ENCODE peak calls at places on chromosomes 11 and 22, in six cellular contexts. One of them, this sample, is unnamed.

GRCh38 chr22:50179937-50180726 is 5.6 kb upstream of the TRABD start:
- DNase-seq in PC-3: no peak
- DNase-seq in fibroblast of mammary gland: no peak
- DNase-seq in transverse colon: peak; percentile 6
- DNase-seq in AG09309: no peak
- DNase-seq in AG04449: no peak
- DNase-seq in this sample: no peak

GRCh38 chr11:103842191-103842590 is 194.2 kb upstream of the DDI1 start:
- DNase-seq in AG09309: no peak
- DNase-seq in transverse colon: no peak
- DNase-seq in fibroblast of mammary gland: no peak
- DNase-seq in AG04449: no peak
- DNase-seq in PC-3: no peak
- DNase-seq in this sample: no peak

GRCh38 chr11:62372871-62373270 is 35.6 kb downstream of the ASRGL1 start:
- DNase-seq in AG09309: no peak
- DNase-seq in PC-3: no peak
- DNase-seq in fibroblast of mammary gland: no peak
- DNase-seq in transverse colon: no peak
- DNase-seq in AG04449: no peak
- DNase-seq in this sample: no peak

GRCh38 chr11:116697011-116697410 is 75.8 kb downstream of the BUD13 start:
- DNase-seq in transverse colon: no peak
- DNase-seq in AG09309: no peak
- DNase-seq in fibroblast of mammary gland: no peak
- DNase-seq in PC-3: peak; percentile 70
- DNase-seq in AG04449: no peak
- DNase-seq in this sample: no peak

GRCh38 chr11:13663631-13664071 is 4.8 kb upstream of the FAR1 start:
- DNase-seq in PC-3: peak; percentile 44
- DNase-seq in AG04449: no peak
- DNase-seq in fibroblast of mammary gland: peak; percentile 58
- DNase-seq in AG09309: no peak
- DNase-seq in transverse colon: peak; percentile 29
- DNase-seq in this sample: no peak

GRCh38 chr11:125429174-125429707 is 66.8 kb downstream of the FEZ1 start:
- DNase-seq in fibroblast of mammary gland: peak; percentile 44
- DNase-seq in AG09309: no peak
- DNase-seq in PC-3: peak; percentile 79
- DNase-seq in AG04449: no peak
- DNase-seq in transverse colon: peak; percentile 22
- DNase-seq in this sample: peak; percentile 16

GRCh38 chr22:38754247-38755154 is 1.3 kb downstream of the SUN2 start:
- DNase-seq in AG04449: no peak
- DNase-seq in AG09309: no peak
- DNase-seq in fibroblast of mammary gland: peak; percentile 57
- DNase-seq in transverse colon: peak; percentile 73
- DNase-seq in PC-3: peak; percentile 67
- DNase-seq in this sample: no peak

GRCh38 chr22:27668828-27669797 is 132.4 kb downstream of the MN1 start:
- DNase-seq in fibroblast of mammary gland: peak; percentile 32
- DNase-seq in AG04449: no peak
- DNase-seq in transverse colon: peak; percentile 56
- DNase-seq in PC-3: peak; percentile 71
- DNase-seq in AG09309: no peak
- DNase-seq in this sample: no peak

GRCh38 chr11:118186346-118187107 is 10.1 kb upstream of the SCN2B start:
- DNase-seq in AG09309: no peak
- DNase-seq in fibroblast of mammary gland: no peak
- DNase-seq in AG04449: no peak
- DNase-seq in PC-3: no peak
- DNase-seq in transverse colon: no peak
- DNase-seq in this sample: no peak

GRCh38 chr11:111236355-111236754 is 9.2 kb upstream of the POU2AF2 start:
- DNase-seq in AG09309: no peak
- DNase-seq in fibroblast of mammary gland: no peak
- DNase-seq in transverse colon: no peak
- DNase-seq in AG04449: no peak
- DNase-seq in PC-3: no peak
- DNase-seq in this sample: no peak

GRCh38 chr11:77175021-77175842 is 47.2 kb downstream of the MYO7A start:
- DNase-seq in PC-3: no peak
- DNase-seq in AG09309: no peak
- DNase-seq in AG04449: no peak
- DNase-seq in transverse colon: no peak
- DNase-seq in fibroblast of mammary gland: no peak
- DNase-seq in this sample: no peak

GRCh38 chr11:83827940-83828554 is 541.9 kb upstream of the CCDC90B start:
- DNase-seq in transverse colon: no peak
- DNase-seq in AG09309: no peak
- DNase-seq in PC-3: peak; percentile 55
- DNase-seq in fibroblast of mammary gland: peak; percentile 57
- DNase-seq in AG04449: no peak
- DNase-seq in this sample: no peak

GRCh38 chr11:59040607-59041006 is 45.5 kb upstream of the GLYATL1B start:
- DNase-seq in AG04449: no peak
- DNase-seq in fibroblast of mammary gland: no peak
- DNase-seq in transverse colon: no peak
- DNase-seq in PC-3: no peak
- DNase-seq in AG09309: no peak
- DNase-seq in this sample: no peak

GRCh38 chr11:33941637-33942160 is 49.8 kb upstream of the LMO2 start:
- DNase-seq in PC-3: no peak
- DNase-seq in AG09309: no peak
- DNase-seq in transverse colon: no peak
- DNase-seq in AG04449: no peak
- DNase-seq in fibroblast of mammary gland: peak; percentile 21
- DNase-seq in this sample: no peak

GRCh38 chr22:19446603-19447387 is 716 bp downstream of the C22orf39 start:
- DNase-seq in PC-3: no peak
- DNase-seq in AG04449: no peak
- DNase-seq in fibroblast of mammary gland: peak; percentile 17
- DNase-seq in transverse colon: peak; percentile 12
- DNase-seq in AG09309: no peak
- DNase-seq in this sample: no peak

GRCh38 chr11:61114913-61115312 is 12.6 kb downstream of the CD5 start:
- DNase-seq in fibroblast of mammary gland: no peak
- DNase-seq in PC-3: no peak
- DNase-seq in transverse colon: no peak
- DNase-seq in AG04449: no peak
- DNase-seq in AG09309: no peak
- DNase-seq in this sample: no peak

GRCh38 chr22:25365491-25366261 is 146.2 kb downstream of the CRYBB2 start:
- DNase-seq in AG04449: no peak
- DNase-seq in AG09309: no peak
- DNase-seq in PC-3: no peak
- DNase-seq in fibroblast of mammary gland: no peak
- DNase-seq in transverse colon: no peak
- DNase-seq in this sample: no peak

GRCh38 chr11:110908401-110909106 is 196.3 kb upstream of the ARHGAP20 start:
- DNase-seq in PC-3: peak; percentile 60
- DNase-seq in AG09309: peak; percentile 59
- DNase-seq in fibroblast of mammary gland: peak; percentile 92
- DNase-seq in transverse colon: no peak
- DNase-seq in AG04449: peak; percentile 31
- DNase-seq in this sample: no peak

GRCh38 chr11:112248216-112248615 is 12.4 kb downstream of the PLET1 start:
- DNase-seq in transverse colon: no peak
- DNase-seq in AG04449: no peak
- DNase-seq in AG09309: no peak
- DNase-seq in fibroblast of mammary gland: peak; percentile 64
- DNase-seq in PC-3: peak; percentile 86
- DNase-seq in this sample: no peak

DNA sequence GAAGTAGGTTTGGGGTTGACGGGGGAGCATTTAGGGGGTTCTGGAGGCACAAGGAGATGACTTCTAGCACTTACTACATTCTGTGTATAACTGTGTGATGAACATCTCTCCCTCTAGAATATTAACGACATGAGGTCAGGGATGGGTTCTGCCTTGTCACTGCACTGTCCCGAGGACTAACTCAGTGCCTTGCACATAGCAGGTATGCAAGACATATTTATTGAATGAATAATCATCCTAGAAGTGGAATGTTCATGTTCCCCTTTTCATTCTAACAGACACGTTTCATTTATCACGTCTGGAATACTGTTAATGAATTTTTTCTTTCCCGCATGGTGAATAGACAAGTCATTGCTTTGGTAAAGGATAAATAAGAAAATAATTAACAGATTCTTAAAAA is 12.6 kb downstream of the SYT13 start:
- DNase-seq in AG04449: no peak
- DNase-seq in PC-3: no peak
- DNase-seq in fibroblast of mammary gland: no peak
- DNase-seq in AG09309: no peak
- DNase-seq in transverse colon: no peak
- DNase-seq in this sample: no peak
- TF ChIP-seq CTCF in AG04449: no peak
- TF ChIP-seq CTCF in PC-3: no peak
- TF ChIP-seq CTCF in fibroblast of mammary gland: no peak
- TF ChIP-seq CTCF in AG09309: no peak
- TF ChIP-seq CTCF in transverse colon: no peak
- TF ChIP-seq CTCF in this sample: no peak

GRCh38 chr22:21104126-21104691 is 58.5 kb downstream of the LRRC74B start:
- DNase-seq in transverse colon: no peak
- DNase-seq in PC-3: no peak
- DNase-seq in fibroblast of mammary gland: no peak
- DNase-seq in AG04449: no peak
- DNase-seq in AG09309: no peak
- DNase-seq in this sample: no peak
- TF ChIP-seq CTCF in transverse colon: no peak
- TF ChIP-seq CTCF in PC-3: peak; percentile 36
- TF ChIP-seq CTCF in fibroblast of mammary gland: no peak
- TF ChIP-seq CTCF in AG04449: no peak
- TF ChIP-seq CTCF in AG09309: no peak
- TF ChIP-seq CTCF in this sample: no peak

DNA sequence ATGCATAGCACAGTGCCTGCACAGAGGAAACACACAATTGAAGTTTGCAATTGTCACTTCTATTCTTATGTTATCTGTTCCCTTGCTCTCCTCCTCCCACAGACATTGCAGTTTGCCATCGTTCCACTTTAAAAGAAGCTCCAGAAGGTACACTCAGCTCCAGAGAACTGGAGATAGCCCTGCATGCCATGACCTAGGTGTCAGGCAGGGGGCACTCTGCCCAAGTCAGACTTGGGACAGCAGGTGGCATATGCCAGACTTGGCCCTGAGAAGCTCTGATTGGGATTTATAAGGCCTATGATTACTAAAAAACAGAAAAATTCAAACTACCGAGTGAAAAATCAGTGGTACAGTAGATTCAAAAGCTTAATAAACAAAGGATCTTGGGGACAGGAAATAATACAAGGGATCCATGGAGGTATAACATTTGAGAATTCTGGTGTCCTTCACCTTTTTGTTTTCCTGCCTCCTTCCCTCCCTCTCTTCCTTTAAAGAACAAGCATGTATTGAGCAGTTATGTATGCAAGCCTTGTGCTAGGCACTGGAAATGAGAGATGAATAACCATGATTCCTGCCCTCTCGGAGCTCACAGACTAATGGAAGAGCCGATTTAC is 40.0 kb downstream of the TENM4 start:
- DNase-seq in AG04449: no peak
- DNase-seq in transverse colon: peak; percentile 44
- DNase-seq in PC-3: peak; percentile 70
- DNase-seq in fibroblast of mammary gland: peak; percentile 57
- DNase-seq in AG09309: no peak
- DNase-seq in this sample: no peak
- TF ChIP-seq CTCF in AG04449: peak; percentile 76
- TF ChIP-seq CTCF in transverse colon: peak; percentile 48
- TF ChIP-seq CTCF in PC-3: peak; percentile 92
- TF ChIP-seq CTCF in fibroblast of mammary gland: peak; percentile 77
- TF ChIP-seq CTCF in AG09309: peak; percentile 78
- TF ChIP-seq CTCF in this sample: peak; percentile 77

GRCh38 chr11:66869471-66869870 is 12.6 kb downstream of the LRFN4 start:
- DNase-seq in PC-3: no peak
- DNase-seq in fibroblast of mammary gland: no peak
- DNase-seq in AG04449: no peak
- DNase-seq in transverse colon: no peak
- DNase-seq in AG09309: no peak
- DNase-seq in this sample: no peak

GRCh38 chr11:66868082-66868725 is 11.3 kb downstream of the LRFN4 start:
- DNase-seq in AG09309: no peak
- DNase-seq in AG04449: no peak
- DNase-seq in transverse colon: no peak
- DNase-seq in PC-3: no peak
- DNase-seq in fibroblast of mammary gland: no peak
- DNase-seq in this sample: no peak

GRCh38 chr11:66870131-66870530 is 13.3 kb downstream of the LRFN4 start:
- DNase-seq in AG09309: no peak
- DNase-seq in transverse colon: no peak
- DNase-seq in fibroblast of mammary gland: no peak
- DNase-seq in PC-3: no peak
- DNase-seq in AG04449: no peak
- DNase-seq in this sample: no peak

GRCh38 chr11:66867425-66868040 is 10.7 kb downstream of the LRFN4 start:
- DNase-seq in transverse colon: no peak
- DNase-seq in AG04449: no peak
- DNase-seq in PC-3: no peak
- DNase-seq in fibroblast of mammary gland: no peak
- DNase-seq in AG09309: no peak
- DNase-seq in this sample: no peak

GRCh38 chr11:66868726-66869291 is 11.9 kb downstream of the LRFN4 start:
- DNase-seq in transverse colon: peak; percentile 89
- DNase-seq in PC-3: peak; percentile 87
- DNase-seq in AG09309: no peak
- DNase-seq in AG04449: no peak
- DNase-seq in fibroblast of mammary gland: no peak
- DNase-seq in this sample: peak; percentile 60
- TF ChIP-seq CTCF in transverse colon: peak; percentile 34
- TF ChIP-seq CTCF in PC-3: peak; percentile 82
- TF ChIP-seq CTCF in AG09309: no peak
- TF ChIP-seq CTCF in AG04449: no peak
- TF ChIP-seq CTCF in fibroblast of mammary gland: no peak
- TF ChIP-seq CTCF in this sample: peak; percentile 74

DNA sequence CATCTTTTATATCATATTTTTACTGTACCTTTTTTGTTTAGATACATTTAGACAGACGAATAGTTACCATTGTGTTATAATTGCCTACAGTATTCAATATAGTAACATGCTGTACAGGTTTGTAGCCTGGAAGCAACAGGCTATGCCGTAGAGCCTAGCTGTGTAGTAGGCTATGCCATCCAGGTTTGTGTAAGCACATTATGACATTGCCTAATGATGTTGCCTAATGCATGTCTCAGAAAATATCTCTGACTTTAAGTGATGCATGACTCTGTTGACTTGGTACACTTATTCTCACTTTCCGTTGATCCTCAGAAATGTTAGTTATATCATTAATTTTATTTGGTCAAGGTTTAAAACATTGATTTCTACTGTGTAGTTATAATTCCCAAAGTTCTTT is 39.9 kb downstream of the OR2AT4 start:
- DNase-seq in AG04449: no peak
- DNase-seq in PC-3: no peak
- DNase-seq in AG09309: no peak
- DNase-seq in fibroblast of mammary gland: peak; percentile 10
- DNase-seq in transverse colon: no peak
- DNase-seq in this sample: no peak
- TF ChIP-seq CTCF in AG04449: no peak
- TF ChIP-seq CTCF in PC-3: no peak
- TF ChIP-seq CTCF in AG09309: no peak
- TF ChIP-seq CTCF in fibroblast of mammary gland: no peak
- TF ChIP-seq CTCF in transverse colon: no peak
- TF ChIP-seq CTCF in this sample: no peak

GRCh38 chr11:66467034-66467659 is 442 bp downstream of the PELI3 start:
- DNase-seq in AG04449: no peak
- DNase-seq in transverse colon: peak; percentile 45
- DNase-seq in PC-3: peak; percentile 43
- DNase-seq in fibroblast of mammary gland: no peak
- DNase-seq in AG09309: no peak
- DNase-seq in this sample: no peak
- TF ChIP-seq CTCF in AG04449: peak; percentile 34
- TF ChIP-seq CTCF in transverse colon: peak; percentile 55
- TF ChIP-seq CTCF in PC-3: peak; percentile 30
- TF ChIP-seq CTCF in fibroblast of mammary gland: no peak
- TF ChIP-seq CTCF in AG09309: peak; percentile 21
- TF ChIP-seq CTCF in this sample: peak; percentile 33

This sample was measured in GM12864.